ENCODE peak calls at places on chromosomes 13 and 19, in ten cellular contexts. H is ascending aorta; K is fibroblast of pulmonary artery; Z is transverse colon; T is CD8-positive, alpha-beta memory T cell; N is SK-N-SH; U is effector memory CD4-positive, alpha-beta T cell; O is epithelial cell of esophagus; X is AG10803; A is left ventricle myocardium inferior. S is an unnamed sample.

GRCh38 chr19:56839665-56840451 is 668 bp downstream of the PEG3 start:
- DNase-seq in H (peak), K (peak), Z (peak), T (no peak), N (peak), U (no peak), O (peak), X (peak), A (peak), S (peak)

GRCh38 chr13:33519561-33520479 is 234.3 kb upstream of the STARD13 start:
- DNase-seq in H (no peak), K (peak), Z (no peak), T (no peak), N (no peak), U (no peak), O (no peak), X (peak), A (no peak), S (no peak)

GRCh38 chr19:31674503-31675186 is 325.4 kb upstream of the TSHZ3 start:
- DNase-seq in H (no peak), K (no peak), Z (no peak), T (no peak), N (no peak), U (no peak), O (no peak), X (peak), A (no peak), S (no peak)

GRCh38 chr13:82305588-82305987 is 1576.7 kb downstream of the SLITRK1 start:
- DNase-seq in H (no peak), K (no peak), Z (no peak), T (no peak), N (no peak), U (no peak), O (no peak), X (no peak), A (no peak), S (no peak)

GRCh38 chr19:39833160-39833463 is 850 bp downstream of the DYRK1B start:
- DNase-seq in H (no peak), K (no peak), Z (no peak), T (no peak), N (no peak), U (no peak), O (no peak), X (no peak), A (no peak), S (no peak)

GRCh38 chr19:33497778-33498175 is 23.8 kb downstream of the PEPD start:
- DNase-seq in H (no peak), K (no peak), Z (no peak), T (no peak), N (peak), U (no peak), O (no peak), X (no peak), A (no peak), S (no peak)

GRCh38 chr19:588758-589692 is 656 bp upstream of the HCN2 start:
- DNase-seq in H (no peak), K (no peak), Z (no peak), T (no peak), N (peak), U (no peak), O (no peak), X (no peak), A (no peak), S (no peak)

GRCh38 chr13:80814541-80814940 is 473.6 kb upstream of the SPRY2 start:
- DNase-seq in H (no peak), K (peak), Z (no peak), T (no peak), N (no peak), U (no peak), O (no peak), X (no peak), A (no peak), S (no peak)

GRCh38 chr13:102286326-102286725 is 115.5 kb downstream of the FGF14 start:
- DNase-seq in H (no peak), K (peak), Z (no peak), T (no peak), N (no peak), U (no peak), O (peak), X (peak), A (no peak), S (no peak)

GRCh38 chr13:45194081-45194939 is 6.5 kb downstream of the KCTD4 start:
- DNase-seq in H (no peak), K (peak), Z (peak), T (no peak), N (no peak), U (no peak), O (peak), X (peak), A (peak), S (no peak)

GRCh38 chr13:81540777-81541176 is 1199.9 kb upstream of the SPRY2 start:
- DNase-seq in H (no peak), K (no peak), Z (no peak), T (no peak), N (peak), U (no peak), O (peak), X (no peak), A (no peak), S (no peak)

GRCh38 chr19:1126984-1127760 is 23.4 kb downstream of the GPX4 start:
- DNase-seq in H (no peak), K (no peak), Z (no peak), T (no peak), N (no peak), U (no peak), O (no peak), X (no peak), A (no peak), S (no peak)

GRCh38 chr13:41457589-41458186 is 338 bp downstream of the RGCC start:
- DNase-seq in H (no peak), K (no peak), Z (no peak), T (peak), N (peak), U (no peak), O (no peak), X (no peak), A (peak), S (no peak)

GRCh38 chr19:17526922-17527321 is 15.5 kb downstream of the PGLS start:
- DNase-seq in H (no peak), K (no peak), Z (peak), T (no peak), N (no peak), U (no peak), O (no peak), X (no peak), A (no peak), S (no peak)

GRCh38 chr13:71828117-71828516 is 38.9 kb downstream of the DACH1 start:
- DNase-seq in H (no peak), K (no peak), Z (no peak), T (no peak), N (no peak), U (no peak), O (no peak), X (no peak), A (no peak), S (no peak)

GRCh38 chr13:100454876-100455275 is 133.7 kb downstream of the GGACT start:
- DNase-seq in H (no peak), K (peak), Z (no peak), T (no peak), N (no peak), U (no peak), O (peak), X (peak), A (no peak), S (no peak)

GRCh38 chr13:70253834-70254233 is 145.6 kb upstream of the KLHL1 start:
- DNase-seq in H (no peak), K (peak), Z (no peak), T (no peak), N (no peak), U (no peak), O (peak), X (no peak), A (no peak), S (no peak)

GRCh38 chr13:46756977-46757376 is 40.0 kb downstream of the ESD start:
- DNase-seq in H (no peak), K (peak), Z (no peak), T (no peak), N (no peak), U (no peak), O (peak), X (peak), A (no peak), S (no peak)

GRCh38 chr13:110645750-110646149 is 30.4 kb downstream of the NAXD start:
- DNase-seq in H (no peak), K (no peak), Z (no peak), T (no peak), N (no peak), U (no peak), O (no peak), X (no peak), A (no peak), S (no peak)

GRCh38 chr13:97235549-97236206 is 13.5 kb downstream of the MBNL2 start:
- DNase-seq in H (no peak), K (no peak), Z (peak), T (no peak), N (peak), U (no peak), O (no peak), X (no peak), A (no peak), S (no peak)

GRCh38 chr19:4144666-4145261 is 8.7 kb upstream of the CREB3L3 start:
- DNase-seq in H (no peak), K (peak), Z (peak), T (no peak), N (peak), U (no peak), O (peak), X (peak), A (no peak), S (no peak)

GRCh38 chr13:109288151-109288709 is 498.2 kb downstream of the IRS2 start:
- DNase-seq in H (no peak), K (no peak), Z (no peak), T (no peak), N (no peak), U (no peak), O (no peak), X (peak), A (no peak), S (no peak)

GRCh38 chr13:40179882-40180281 is 486.6 kb downstream of the FOXO1 start:
- DNase-seq in H (no peak), K (no peak), Z (no peak), T (no peak), N (no peak), U (no peak), O (no peak), X (no peak), A (no peak), S (no peak)

GRCh38 chr19:54190942-54191670 is at the start of gene TSEN34:
- DNase-seq in H (peak), K (peak), Z (peak), T (peak), N (peak), U (no peak), O (peak), X (peak), A (peak), S (peak)

GRCh38 chr19:14516048-14516534 is 2.1 kb downstream of the DNAJB1 start:
- DNase-seq in H (no peak), K (no peak), Z (peak), T (no peak), N (no peak), U (no peak), O (no peak), X (no peak), A (no peak), S (no peak)

GRCh38 chr13:36431204-36432105 is 840 bp upstream of the CCNA1 start:
- DNase-seq in H (no peak), K (no peak), Z (no peak), T (no peak), N (no peak), U (no peak), O (peak), X (no peak), A (no peak), S (no peak)

GRCh38 chr19:46704379-46705076 is 12.4 kb downstream of the PRKD2 start:
- DNase-seq in H (no peak), K (peak), Z (peak), T (peak), N (peak), U (peak), O (peak), X (peak), A (peak), S (peak)

GRCh38 chr13:112869202-112870061 is 99.6 kb upstream of the MCF2L start:
- DNase-seq in H (no peak), K (no peak), Z (no peak), T (no peak), N (no peak), U (no peak), O (no peak), X (peak), A (no peak), S (no peak)

GRCh38 chr19:34731019-34731829 is 2.8 kb upstream of the ZNF181 start:
- DNase-seq in H (no peak), K (no peak), Z (no peak), T (no peak), N (no peak), U (no peak), O (no peak), X (no peak), A (peak), S (no peak)

GRCh38 chr19:36120092-36120983 is 5.1 kb downstream of the TBCB start:
- DNase-seq in H (no peak), K (no peak), Z (no peak), T (no peak), N (peak), U (no peak), O (no peak), X (no peak), A (no peak), S (no peak)
- H3K4me3 ChIP-seq in H (no peak), K (no peak), Z (no peak), T (no peak), N (no peak), U (no peak), O (no peak), X (no peak), A (no peak), S (no peak)

DNA sequence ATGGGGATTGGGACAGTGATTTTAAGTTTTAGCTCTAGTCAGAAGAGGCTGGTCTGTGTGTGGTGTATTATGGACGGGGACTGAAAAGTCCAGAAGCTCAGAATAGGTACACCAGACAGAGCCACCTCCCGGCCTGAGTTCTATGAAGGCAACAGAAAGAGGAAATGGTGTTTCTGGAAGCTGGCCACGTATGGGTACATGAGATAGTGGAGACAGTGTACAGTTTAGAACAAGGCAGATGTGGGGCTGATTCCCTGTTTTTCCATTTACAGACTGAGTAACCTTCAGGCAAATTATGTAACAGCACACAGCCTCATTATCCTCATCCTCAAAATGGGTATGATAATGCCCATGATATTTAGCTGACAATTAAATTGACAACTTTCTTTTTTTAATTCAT is 1.3 kb downstream of the ZNF175 start:
- DNase-seq in H (no peak), K (no peak), Z (no peak), T (no peak), N (no peak), U (no peak), O (no peak), X (peak), A (no peak), S (no peak)
- H3K4me3 ChIP-seq in H (no peak), K (peak), Z (no peak), T (peak), N (peak), U (no peak), O (peak), X (peak), A (peak), S (peak)

DNA sequence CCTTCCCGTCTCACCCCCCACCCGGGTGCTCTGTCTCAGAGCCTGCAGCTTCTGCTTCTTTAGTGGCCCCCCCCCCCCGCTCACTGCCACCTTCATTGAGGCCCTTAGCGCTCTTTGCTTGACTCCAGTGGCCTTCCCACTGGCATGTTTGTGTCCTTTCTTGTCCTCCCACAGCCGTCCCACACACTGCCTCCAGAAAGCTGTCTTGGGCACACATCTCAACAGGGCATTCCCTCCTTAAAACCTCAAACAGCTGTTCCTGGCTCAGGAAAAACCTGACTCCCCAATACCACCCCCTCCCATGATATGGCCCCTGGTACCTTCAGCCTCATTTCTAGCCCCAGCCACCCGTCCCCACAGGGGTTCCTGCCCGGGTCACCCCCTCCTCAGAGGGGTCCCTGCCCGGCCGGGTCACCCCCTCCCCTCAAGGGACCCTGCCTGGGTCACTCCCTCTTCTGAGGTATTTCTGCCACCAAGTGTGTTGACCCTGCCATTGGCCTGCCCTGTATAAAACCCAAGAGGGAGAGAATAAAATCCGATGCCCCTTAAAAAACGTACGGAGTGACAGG is 8.9 kb downstream of the B3GLCT start:
- DNase-seq in H (no peak), K (no peak), Z (no peak), T (no peak), N (no peak), U (no peak), O (no peak), X (no peak), A (no peak), S (no peak)
- H3K4me3 ChIP-seq in H (no peak), K (no peak), Z (no peak), T (no peak), N (no peak), U (no peak), O (no peak), X (no peak), A (peak), S (no peak)

GRCh38 chr19:36894849-36895383 is 21.2 kb downstream of the ZNF829 start:
- DNase-seq in H (no peak), K (no peak), Z (no peak), T (no peak), N (no peak), U (no peak), O (no peak), X (no peak), A (no peak), S (no peak)
- H3K4me3 ChIP-seq in H (no peak), K (no peak), Z (no peak), T (no peak), N (no peak), U (no peak), O (no peak), X (no peak), A (no peak), S (no peak)

GRCh38 chr19:41426116-41426841 is 895 bp downstream of the B3GNT8 start:
- DNase-seq in H (no peak), K (no peak), Z (no peak), T (no peak), N (no peak), U (no peak), O (no peak), X (no peak), A (peak), S (no peak)

GRCh38 chr19:41426952-41427646 is at the start of gene B3GNT8:
- DNase-seq in H (peak), K (peak), Z (peak), T (peak), N (peak), U (peak), O (peak), X (peak), A (peak), S (peak)

GRCh38 chr19:41425174-41426115 is 1.7 kb downstream of the B3GNT8 start:
- DNase-seq in H (no peak), K (no peak), Z (peak), T (no peak), N (no peak), U (no peak), O (no peak), X (no peak), A (no peak), S (no peak)

GRCh38 chr19:41428481-41428859 is 1.3 kb upstream of the B3GNT8 start:
- DNase-seq in H (no peak), K (no peak), Z (no peak), T (no peak), N (no peak), U (no peak), O (no peak), X (no peak), A (no peak), S (no peak)

DNA sequence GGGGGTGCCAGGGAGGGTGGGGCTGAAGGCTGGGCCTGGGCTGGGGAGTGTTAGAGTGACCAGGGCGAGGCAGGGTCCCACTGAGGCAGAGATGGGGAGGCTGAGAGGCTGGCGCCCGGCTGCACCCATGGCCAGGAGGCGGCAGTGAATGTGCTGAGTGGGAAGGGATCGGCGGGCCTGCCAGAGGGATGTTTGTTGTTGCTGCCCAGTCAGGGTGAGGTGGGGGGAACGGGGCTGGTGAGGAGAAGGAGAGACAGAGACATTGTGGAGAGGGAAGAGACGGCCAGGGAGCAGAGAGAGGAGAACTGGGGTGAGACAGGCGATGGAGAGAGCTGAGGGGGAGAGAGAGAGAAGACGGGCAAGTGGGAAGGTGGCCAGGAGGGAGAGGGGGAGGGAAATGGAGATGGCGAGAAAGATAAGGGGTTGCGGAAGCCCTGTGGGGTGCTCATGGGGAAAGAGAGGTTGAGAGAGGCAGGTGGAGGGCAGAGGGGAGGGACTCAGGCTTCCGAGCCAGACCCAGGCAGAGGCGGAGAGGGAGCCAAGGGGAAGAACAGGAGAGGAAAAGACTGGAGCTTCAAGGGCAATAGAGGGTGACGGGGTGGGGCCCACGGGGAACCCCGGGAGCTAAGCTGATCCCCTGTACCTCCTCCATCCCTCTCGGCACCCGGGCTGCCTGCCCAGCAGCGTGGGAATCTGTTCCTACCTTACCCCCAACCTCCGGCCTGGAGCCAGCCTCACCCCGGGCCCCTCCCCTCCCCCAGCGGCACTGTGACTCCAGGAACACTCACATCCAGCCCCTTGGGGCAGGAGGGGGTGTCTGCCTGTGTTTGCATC is 690 bp upstream of the B3GNT8 start:
- DNase-seq in H (no peak), K (no peak), Z (peak), T (peak), N (peak), U (peak), O (peak), X (peak), A (peak), S (peak)
- H3K4me3 ChIP-seq in H (peak), K (peak), Z (peak), T (peak), N (no peak), U (peak), O (peak), X (peak), A (peak), S (peak)

DNA sequence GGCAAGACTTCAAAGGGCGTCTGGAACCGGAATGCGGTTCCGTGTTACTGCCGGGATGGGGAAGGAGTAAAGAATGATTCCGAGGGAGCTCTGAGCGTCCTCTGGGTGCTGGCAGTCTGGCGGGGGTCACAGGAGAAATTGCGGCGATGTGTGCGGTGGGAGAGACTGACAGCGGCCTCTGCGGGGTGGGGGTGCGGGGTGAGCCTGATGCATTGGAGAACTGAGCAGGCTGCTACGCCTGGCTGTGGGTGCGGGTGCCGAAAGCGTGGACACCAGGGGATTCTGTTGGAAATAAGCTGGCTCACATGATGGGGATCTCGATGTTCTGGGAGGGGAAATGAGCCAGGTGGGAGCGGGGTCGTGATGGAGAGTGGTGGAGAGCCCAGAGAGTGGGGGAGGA is 1.8 kb downstream of the COX6B2 start:
- DNase-seq in H (no peak), K (no peak), Z (no peak), T (no peak), N (no peak), U (no peak), O (no peak), X (no peak), A (no peak), S (no peak)
- H3K4me3 ChIP-seq in H (no peak), K (no peak), Z (no peak), T (no peak), N (no peak), U (no peak), O (no peak), X (no peak), A (no peak), S (no peak)

DNA sequence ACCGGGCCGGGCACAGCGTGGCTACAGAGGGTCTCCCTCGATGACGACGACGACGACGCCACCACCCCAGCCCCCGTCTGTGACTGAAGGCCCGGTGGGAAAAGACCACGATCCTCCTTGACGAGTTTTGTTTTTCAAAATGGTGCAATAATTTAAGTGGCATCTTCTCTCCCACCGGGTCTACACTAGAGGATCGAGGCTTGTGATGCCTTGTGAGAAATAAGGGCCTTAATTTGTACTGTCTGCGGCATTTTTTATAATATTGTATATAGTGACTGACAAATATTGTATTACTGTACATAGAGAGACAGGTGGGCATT is 2.5 kb downstream of the KLF2 start:
- DNase-seq in H (no peak), K (peak), Z (no peak), T (no peak), N (no peak), U (no peak), O (no peak), X (peak), A (no peak), S (no peak)
- H3K4me3 ChIP-seq in H (peak), K (peak), Z (no peak), T (peak), N (no peak), U (peak), O (no peak), X (peak), A (peak), S (peak)

S was measured in tibial artery.